ENCODE peak calls at places on chromosome 4, in eight cellular contexts. X, S, G, B, O, D, Q and R are unnamed samples. For H3K4me1, the result is how much of the 10 kb centered on the place peaks cover.

GRCh38 chr4:101604976-101605375 is 185.6 kb upstream of the BANK1 start:
- DNase-seq in Q (no peak), G (no peak), D (no peak), O (no peak), X (no peak), B (no peak), S (no peak), R (no peak)

GRCh38 chr4:54971474-54971950 is 153.9 kb downstream of the KDR start:
- DNase-seq in Q (no peak), B (no peak), X (no peak), G (peak), O (no peak), S (no peak), D (no peak), R (peak)

GRCh38 chr4:176492648-176493302 is 173.0 kb downstream of the SPCS3 start:
- DNase-seq in G (peak), D (no peak), O (no peak), Q (no peak), B (no peak), X (peak), S (no peak), R (no peak)

GRCh38 chr4:116357758-116358157 is 727.6 kb downstream of the TRAM1L1 start:
- DNase-seq in B (no peak), S (peak), X (no peak), O (no peak), D (peak), G (peak), Q (no peak), R (peak)

GRCh38 chr4:80308466-80308822 is 27.1 kb upstream of the CFAP299 start:
- DNase-seq in X (no peak), D (no peak), B (no peak), G (no peak), S (no peak), Q (no peak), O (no peak), R (no peak)

GRCh38 chr4:5124876-5125275 is 73.6 kb downstream of the STK32B start:
- DNase-seq in Q (no peak), G (no peak), B (no peak), S (no peak), O (no peak), X (no peak), D (no peak), R (no peak)

GRCh38 chr4:82275431-82276423 is 98.1 kb downstream of the HNRNPD start:
- DNase-seq in X (no peak), G (no peak), O (no peak), B (no peak), S (no peak), Q (no peak), D (no peak), R (no peak)

GRCh38 chr4:175412744-175413143 is 399.3 kb downstream of the GPM6A start:
- DNase-seq in D (no peak), O (no peak), G (no peak), X (no peak), Q (no peak), S (no peak), B (no peak), R (no peak)

GRCh38 chr4:72858328-72858727 is 211.2 kb downstream of the COX18 start:
- DNase-seq in X (no peak), G (no peak), Q (no peak), B (no peak), O (no peak), S (no peak), D (no peak), R (no peak)

GRCh38 chr4:184471872-184472539 is 2.3 kb downstream of the IRF2 start:
- DNase-seq in G (no peak), B (no peak), S (no peak), D (peak), Q (no peak), O (no peak), X (no peak), R (no peak)

GRCh38 chr4:99808260-99808857 is 8.3 kb upstream of the DAPP1 start:
- DNase-seq in G (peak), Q (peak), O (peak), D (peak), X (no peak), B (peak), S (peak), R (peak)

GRCh38 chr4:175290401-175290800 is 372.2 kb downstream of the ADAM29 start:
- DNase-seq in Q (no peak), O (no peak), D (no peak), G (no peak), B (no peak), S (no peak), X (no peak), R (no peak)

DNA sequence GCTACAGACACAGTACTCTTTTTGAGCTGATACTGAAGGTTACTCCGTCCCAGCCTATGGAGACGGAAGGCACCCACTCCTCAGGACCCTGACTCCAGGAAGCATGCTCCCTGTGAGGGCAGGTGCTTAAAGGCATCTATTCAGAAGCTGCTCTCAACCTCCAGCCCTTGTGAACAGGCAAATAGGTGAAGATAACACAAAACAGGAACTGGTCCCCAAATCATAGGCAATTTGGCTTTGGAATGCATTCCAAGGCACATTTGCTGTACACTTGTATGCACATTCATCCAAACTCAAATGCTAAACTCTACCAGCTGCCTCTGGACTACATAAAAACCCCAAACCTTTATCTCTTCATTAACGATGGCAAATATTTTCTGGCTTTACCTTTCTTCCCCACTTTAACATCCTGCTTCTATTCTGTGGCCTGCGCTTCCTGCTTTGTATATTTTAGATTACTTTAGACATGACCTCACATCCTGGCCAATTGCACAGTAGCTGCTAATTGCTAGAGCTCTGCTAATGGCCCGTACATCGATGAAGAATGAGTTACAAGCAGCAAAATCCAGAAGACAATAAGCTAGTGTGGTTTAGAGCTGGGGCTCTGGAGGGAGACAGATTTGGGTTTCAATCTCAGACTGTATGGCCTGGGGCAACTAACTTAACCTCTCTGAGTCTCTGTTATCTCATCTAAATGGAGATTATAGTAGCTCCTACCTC is 3.2 kb downstream of the SEL1L3 start:
- DNase-seq in D (no peak), X (no peak), B (no peak), Q (no peak), O (no peak), G (peak), S (no peak), R (no peak)
- H3K4me1 ChIP-seq in D (half or more), X (under half), B (under half), Q (half or more), O (under half), G (half or more), S (half or more), R (half or more)

DNA sequence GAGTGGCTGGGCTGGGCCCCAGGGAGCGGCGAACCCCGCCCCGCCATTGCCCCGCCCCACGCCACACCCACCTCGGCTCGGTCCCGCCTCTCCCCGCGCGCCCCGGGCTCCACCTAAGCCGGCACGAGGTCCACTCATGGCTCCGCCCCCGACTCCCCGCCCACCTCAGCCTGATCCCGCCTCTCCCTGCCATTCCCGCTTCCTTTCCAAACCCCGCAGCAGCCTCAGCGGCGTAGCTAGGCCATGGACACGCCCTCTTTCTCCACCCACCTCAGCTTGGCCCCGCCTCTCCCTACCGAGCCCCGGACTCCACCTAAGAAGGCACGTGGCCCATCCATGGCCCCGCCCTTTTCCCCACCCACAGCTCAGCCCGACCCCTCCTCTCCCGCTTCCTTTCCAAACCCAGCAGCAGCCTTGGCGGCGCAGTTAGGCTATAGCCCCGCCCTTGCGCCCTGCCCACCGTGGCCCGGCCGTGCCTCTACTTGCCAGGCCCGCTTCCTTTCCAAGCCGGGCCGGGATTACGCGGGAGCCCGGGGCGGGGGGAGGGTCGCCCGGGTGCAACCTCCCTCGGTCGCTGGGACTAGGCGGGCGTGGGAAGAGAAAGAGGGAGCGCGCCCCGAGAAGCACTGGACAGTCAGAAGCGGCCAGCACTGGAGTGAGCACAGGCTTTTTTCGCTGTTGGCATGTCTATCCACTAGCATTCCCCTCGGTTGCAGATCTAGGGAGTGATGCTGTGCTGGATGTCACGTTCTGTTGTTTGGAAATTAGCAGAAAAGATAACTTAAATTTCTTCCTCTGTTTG is at the start of gene RELL1:
- DNase-seq in S (peak), O (peak), D (peak), B (peak), G (peak), Q (peak), X (peak), R (peak)
- H3K4me3 ChIP-seq in S (peak), O (peak), D (peak), B (peak), G (peak), Q (peak), X (peak), R (peak)

GRCh38 chr4:169009281-169010124 is 552 bp downstream of the CBR4 start:
- DNase-seq in G (peak), X (no peak), Q (peak), B (peak), S (peak), D (peak), O (peak), R (peak)
- TF ChIP-seq POLR2A in G (no peak), X (no peak), Q (no peak), B (no peak), S (no peak), D (no peak), O (no peak), R (no peak)

GRCh38 chr4:24551492-24552330 is 32.6 kb downstream of the DHX15 start:
- DNase-seq in G (peak), S (no peak), O (no peak), B (no peak), D (no peak), Q (no peak), X (no peak), R (no peak)
- H3K4me1 ChIP-seq in G (under half), S (under half), O (under half), B (under half), D (under half), Q (under half), X (under half), R (under half)